ENCODE peak calls at places on chromosome 16, in ten cellular contexts. I is neural crest cell, H is A172, Z is memory B cell, U is tibial nerve, N is NCI-H1105 treated with DMSO at 0.1 percent for 48 hours, X is activated T-helper 1 cell treated with Interleukin-2 at 50 U/mL for 16 hours, R is heart left ventricle, K is HT1080, P is NCI-H2081. B is an unnamed sample.

GRCh38 chr16:76268824-76269223 is 8.4 kb upstream of the CNTNAP4 start:
- DNase-seq in X (no peak), K (no peak), H (no peak), R (no peak), N (no peak), Z (no peak), U (no peak), I (no peak), P (no peak), B (no peak)

GRCh38 chr16:64586756-64587155 is 535.1 kb downstream of the CDH11 start:
- DNase-seq in I (no peak), X (no peak), Z (no peak), K (no peak), R (no peak), P (no peak), N (no peak), U (no peak), H (no peak), B (no peak)

GRCh38 chr16:58854392-58854791 is 120.3 kb upstream of the GOT2 start:
- DNase-seq in X (no peak), I (no peak), R (no peak), Z (no peak), N (no peak), H (no peak), K (no peak), U (no peak), P (no peak), B (no peak)

GRCh38 chr16:71440669-71441347 is 1.0 kb downstream of the TLE7 start:
- DNase-seq in N (no peak), P (no peak), U (no peak), X (no peak), H (no peak), I (no peak), R (no peak), K (no peak), Z (no peak), B (no peak)

GRCh38 chr16:3514621-3515020 is 13.8 kb downstream of the CLUAP1 start:
- DNase-seq in X (no peak), N (no peak), U (no peak), H (peak), K (no peak), R (no peak), P (no peak), Z (no peak), I (no peak), B (no peak)

GRCh38 chr16:68069511-68070248 is 15.5 kb upstream of the NFATC3 start:
- DNase-seq in I (no peak), X (peak), Z (no peak), R (peak), K (no peak), P (no peak), N (no peak), H (no peak), U (no peak), B (no peak)

GRCh38 chr16:65111306-65111705 is 10.6 kb downstream of the CDH11 start:
- DNase-seq in K (no peak), U (no peak), H (no peak), N (no peak), R (no peak), X (no peak), Z (no peak), I (no peak), P (no peak), B (no peak)

GRCh38 chr16:49250689-49251088 is 30.9 kb downstream of the CBLN1 start:
- DNase-seq in I (no peak), H (no peak), U (no peak), N (no peak), X (no peak), K (no peak), P (no peak), Z (no peak), R (no peak), B (no peak)

GRCh38 chr16:67029249-67030096 is 524 bp downstream of the CBFB start:
- DNase-seq in H (no peak), U (peak), I (peak), P (no peak), X (peak), N (no peak), Z (peak), K (peak), R (peak), B (no peak)

GRCh38 chr16:69909760-69910159 is 41.4 kb upstream of the CLEC18A start:
- DNase-seq in R (no peak), P (no peak), K (no peak), Z (no peak), N (no peak), X (no peak), U (no peak), I (no peak), H (no peak), B (no peak)

GRCh38 chr16:46930861-46931260 is 42.6 kb downstream of the DNAJA2 start:
- DNase-seq in Z (no peak), P (no peak), K (no peak), I (no peak), H (no peak), U (no peak), N (no peak), R (no peak), X (no peak), B (no peak)

GRCh38 chr16:54648575-54648974 is 282.1 kb upstream of the IRX5 start:
- DNase-seq in R (no peak), H (no peak), I (no peak), N (no peak), K (no peak), Z (no peak), U (no peak), P (no peak), X (no peak), B (no peak)

B was measured in GM12864.